ENCODE peak calls at places on chromosomes 4 and X, in six cellular contexts. E, M, T, O, X and W are unnamed samples.

GRCh38 chrX:150692296-150692695 is 900 bp upstream of the MTMR1 start:
- DNase-seq in E (no peak), M (no peak), T (no peak), O (peak), X (no peak), W (no peak)

GRCh38 chrX:64792598-64793337 is 183.5 kb downstream of the ZC4H2 start:
- DNase-seq in E (no peak), M (no peak), T (no peak), O (no peak), X (no peak), W (no peak)

GRCh38 chr4:1754336-1754735 is 33.0 kb downstream of the TACC3 start:
- DNase-seq in E (no peak), M (no peak), T (no peak), O (no peak), X (no peak), W (no peak)

GRCh38 chr4:3439391-3439790 is 2.4 kb upstream of the HGFAC start:
- DNase-seq in E (no peak), M (no peak), T (no peak), O (no peak), X (no peak), W (no peak)

GRCh38 chrX:3763111-3763510 is 49.7 kb upstream of the PRKX start:
- DNase-seq in E (no peak), M (no peak), T (no peak), O (no peak), X (no peak), W (no peak)

GRCh38 chr4:34516524-34516923 is 1727.8 kb downstream of the ARAP2 start:
- DNase-seq in E (no peak), M (no peak), T (no peak), O (no peak), X (no peak), W (no peak)

GRCh38 chrX:148593146-148593545 is 92.7 kb downstream of the AFF2 start:
- DNase-seq in E (no peak), M (no peak), T (no peak), O (no peak), X (no peak), W (no peak)

GRCh38 chr4:25882226-25882625 is 19.4 kb upstream of the SEL1L3 start:
- DNase-seq in E (no peak), M (no peak), T (no peak), O (no peak), X (no peak), W (no peak)

GRCh38 chrX:130086414-130087207 is 23.7 kb downstream of the ELF4 start:
- DNase-seq in E (no peak), M (no peak), T (no peak), O (peak), X (no peak), W (no peak)

GRCh38 chrX:101028562-101028961 is 23.3 kb downstream of the TRMT2B start:
- DNase-seq in E (no peak), M (no peak), T (no peak), O (no peak), X (no peak), W (no peak)

GRCh38 chrX:110741213-110741796 is 54.3 kb downstream of the CHRDL1 start:
- DNase-seq in E (peak), M (peak), T (no peak), O (no peak), X (peak), W (peak)

GRCh38 chrX:20547649-20548051 is 280.9 kb upstream of the RPS6KA3 start:
- DNase-seq in E (peak), M (peak), T (no peak), O (no peak), X (peak), W (peak)